ENCODE peak calls at places on chromosomes 13 and 19, in six cellular contexts. B is AG04450, N is mammary epithelial cell, K is keratinocyte, M is left ventricle myocardium inferior, G is fibroblast of pulmonary artery. Y is an unnamed sample.

GRCh38 chr13:74246398-74246975 is 112.3 kb upstream of the KLF12 start:
- DNase-seq in K (no peak), N (no peak), M (peak), G (peak), B (no peak), Y (no peak)

GRCh38 chr19:31715249-31715944 is 366.2 kb upstream of the TSHZ3 start:
- DNase-seq in B (no peak), K (no peak), M (no peak), G (peak), N (no peak), Y (no peak)

GRCh38 chr19:34556500-34556899 is 74.9 kb downstream of the WTIP start:
- DNase-seq in N (peak), M (no peak), G (peak), K (no peak), B (no peak), Y (no peak)

GRCh38 chr19:43527860-43528622 is 1.0 kb upstream of the ETHE1 start:
- DNase-seq in G (no peak), K (no peak), B (no peak), N (peak), M (no peak), Y (no peak)

GRCh38 chr19:52494518-52494917 is 33.0 kb upstream of the ZNF808 start:
- DNase-seq in M (no peak), K (no peak), N (no peak), B (no peak), G (no peak), Y (no peak)

GRCh38 chr13:40330950-40331349 is 335.5 kb downstream of the FOXO1 start:
- DNase-seq in N (peak), K (no peak), G (no peak), B (no peak), M (no peak), Y (peak)

GRCh38 chr19:54606891-54607781 is 13.7 kb downstream of the LILRA1 start:
- DNase-seq in M (no peak), K (no peak), N (no peak), B (no peak), G (no peak), Y (no peak)

GRCh38 chr19:510606-511100 is 3.4 kb downstream of the TPGS1 start:
- DNase-seq in G (peak), B (peak), N (peak), K (peak), M (peak), Y (peak)

GRCh38 chr19:40803857-40804782 is 5.1 kb downstream of the EGLN2 start:
- DNase-seq in N (no peak), M (peak), G (no peak), K (no peak), B (no peak), Y (no peak)

GRCh38 chr13:111241862-111242261 is 78.6 kb upstream of the TEX29 start:
- DNase-seq in M (no peak), K (no peak), G (no peak), B (no peak), N (no peak), Y (no peak)

GRCh38 chr19:38277549-38277948 is 13.2 kb downstream of the SPINT2 start:
- DNase-seq in G (peak), M (no peak), K (no peak), N (peak), B (no peak), Y (peak)

GRCh38 chr13:90640976-90641375 is 706.5 kb upstream of the MIR17HG start:
- DNase-seq in B (no peak), M (no peak), G (peak), K (no peak), N (peak), Y (peak)

GRCh38 chr19:4097501-4097900 is 26.4 kb downstream of the MAP2K2 start:
- DNase-seq in K (no peak), B (no peak), M (peak), N (no peak), G (no peak), Y (no peak)

GRCh38 chr19:17553256-17553655 is 2.2 kb upstream of the COLGALT1 start:
- DNase-seq in N (peak), B (peak), G (peak), K (no peak), M (peak), Y (peak)

GRCh38 chr19:4264812-4265211 is 14.3 kb upstream of the SHD start:
- DNase-seq in M (no peak), B (no peak), N (no peak), G (no peak), K (no peak), Y (no peak)

GRCh38 chr19:13873776-13874515 is 3.0 kb upstream of the NANOS3 start:
- DNase-seq in M (no peak), K (no peak), N (no peak), B (no peak), G (no peak), Y (no peak)

GRCh38 chr13:114047358-114047881 is 73.5 kb upstream of the C13orf46 start:
- DNase-seq in N (no peak), K (no peak), G (no peak), M (no peak), B (no peak), Y (no peak)

GRCh38 chr19:858868-859843 is at the start of gene CFD:
- DNase-seq in G (no peak), N (no peak), M (peak), K (no peak), B (no peak), Y (no peak)

GRCh38 chr13:110298566-110299321 is 8.2 kb downstream of the COL4A1 start:
- DNase-seq in M (no peak), B (no peak), N (no peak), G (peak), K (no peak), Y (no peak)

GRCh38 chr19:641702-642101 is 2.0 kb downstream of the FGF22 start:
- DNase-seq in B (no peak), K (no peak), M (no peak), N (no peak), G (no peak), Y (no peak)

GRCh38 chr19:2221918-2222317 is 14.2 kb downstream of the PLEKHJ1 start:
- DNase-seq in B (no peak), M (no peak), G (no peak), N (no peak), K (no peak), Y (no peak)

GRCh38 chr19:812049-812816 is 9.5 kb downstream of the PLPPR3 start:
- DNase-seq in N (no peak), B (no peak), K (no peak), M (no peak), G (no peak), Y (no peak)

GRCh38 chr13:48633695-48634094 is 20.0 kb upstream of the CYSLTR2 start:
- DNase-seq in M (no peak), B (no peak), K (no peak), N (no peak), G (no peak), Y (no peak)

GRCh38 chr13:111474136-111475002 is 153.9 kb downstream of the TEX29 start:
- DNase-seq in K (no peak), M (no peak), N (peak), G (peak), B (peak), Y (peak)

GRCh38 chr19:9156304-9156703 is 16.1 kb downstream of the ZNF317 start:
- DNase-seq in K (no peak), G (no peak), B (no peak), N (no peak), M (no peak), Y (no peak)

GRCh38 chr13:46114599-46114998 is 9.8 kb upstream of the CPB2 start:
- DNase-seq in K (no peak), G (no peak), N (no peak), B (no peak), M (no peak), Y (no peak)

GRCh38 chr19:55097864-55098715 is 19.3 kb downstream of the PPP1R12C start:
- DNase-seq in B (no peak), G (no peak), M (no peak), N (no peak), K (no peak), Y (no peak)

GRCh38 chr19:46963093-46963734 is 56.4 kb upstream of the NPAS1 start:
- DNase-seq in N (no peak), G (peak), B (peak), K (no peak), M (no peak), Y (no peak)

GRCh38 chr19:674282-675151 is 1.7 kb upstream of the FSTL3 start:
- DNase-seq in N (no peak), G (no peak), B (no peak), M (peak), K (no peak), Y (no peak)

DNA sequence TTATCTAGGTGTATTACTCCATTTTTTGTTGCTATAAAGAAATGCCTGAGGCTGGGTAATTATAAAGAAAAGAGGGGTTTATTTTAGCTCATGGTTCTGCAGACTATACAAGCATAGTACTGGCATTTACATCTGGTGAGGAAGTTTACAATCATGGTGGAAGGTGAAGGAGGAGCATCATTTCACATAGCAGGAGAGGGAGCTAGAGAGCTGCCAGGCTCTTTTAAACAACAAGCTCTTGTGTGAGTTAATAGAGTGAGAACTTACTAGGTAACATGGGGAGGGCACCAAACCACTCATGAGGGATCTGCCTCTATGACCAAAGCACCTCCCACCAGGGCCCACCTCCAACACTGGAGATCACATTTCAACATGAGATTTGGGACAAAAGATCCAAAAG is 221.7 kb upstream of the GPC6 start:
- DNase-seq in K (no peak), N (peak), M (no peak), G (peak), B (no peak), Y (peak)
- TF ChIP-seq CTCF in K (peak), N (peak), M (no peak), G (peak), B (peak), Y (peak)

GRCh38 chr13:27583645-27584044 is 36.7 kb downstream of the LNX2 start:
- DNase-seq in B (no peak), N (no peak), G (peak), M (no peak), K (no peak), Y (no peak)
- H3K4me3 ChIP-seq in B (no peak), N (no peak), G (no peak), M (no peak), K (no peak), Y (no peak)

GRCh38 chr13:91647361-91647970 is 249.0 kb downstream of the GPC5 start:
- DNase-seq in K (no peak), M (no peak), N (no peak), G (peak), B (no peak), Y (no peak)
- TF ChIP-seq CTCF in K (peak), M (peak), N (peak), G (peak), B (peak), Y (no peak)

DNA sequence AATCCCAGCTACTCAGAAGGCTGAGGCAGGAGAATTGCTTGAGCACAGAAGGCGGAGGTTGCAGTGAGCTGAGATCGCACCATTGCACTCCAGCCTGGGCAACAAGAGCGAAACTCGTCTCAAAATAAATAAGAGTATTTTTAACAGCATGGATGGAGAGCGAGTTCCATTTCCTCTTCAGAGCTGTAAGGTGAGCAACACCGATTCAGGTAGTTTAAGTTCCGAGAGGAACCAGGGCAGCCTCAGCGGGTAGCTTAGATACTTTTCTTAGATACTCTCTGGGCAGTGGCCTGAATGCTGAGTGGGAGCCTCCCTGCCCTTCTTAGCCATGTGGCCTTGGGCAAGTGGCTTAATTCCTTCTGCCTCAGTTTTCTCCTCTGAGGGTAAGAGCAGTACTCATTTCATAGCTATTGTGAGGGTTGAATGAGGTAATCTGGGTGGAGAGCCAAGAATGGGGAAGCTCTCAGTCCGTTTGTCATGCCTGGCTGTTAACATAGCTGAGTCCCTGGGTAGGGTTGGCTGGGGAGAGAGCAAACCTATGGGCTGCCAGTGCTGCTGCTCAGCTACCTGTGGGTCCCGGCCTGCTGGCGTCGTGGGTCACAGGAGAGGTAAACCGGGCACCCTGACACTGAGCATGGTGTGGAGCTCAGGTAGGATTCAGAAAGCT is 4.1 kb downstream of the ATP11A start:
- DNase-seq in G (peak), N (peak), K (no peak), M (no peak), B (peak), Y (peak)
- H3K4me3 ChIP-seq in G (no peak), N (no peak), K (no peak), M (peak), B (no peak), Y (no peak)

DNA sequence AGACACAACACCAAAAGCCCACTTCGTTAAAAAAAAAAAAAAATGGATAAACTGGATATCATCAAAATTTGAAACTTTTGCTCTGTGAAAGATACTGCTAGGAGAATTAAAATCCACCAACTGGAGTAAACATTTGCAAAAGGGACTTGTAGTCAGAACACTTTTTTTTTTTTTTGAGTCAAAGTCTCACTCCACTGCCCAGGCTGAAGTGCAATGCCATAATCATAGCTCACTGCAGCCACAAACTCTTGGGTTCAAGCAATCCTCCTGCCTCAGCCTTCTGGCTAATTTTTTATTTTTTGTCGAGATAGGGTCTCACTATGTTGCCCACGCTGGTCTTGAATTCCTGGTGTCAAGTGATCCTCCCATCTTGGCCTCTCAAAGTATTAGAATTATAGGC is 9.7 kb downstream of the ELAVL1 start:
- DNase-seq in N (no peak), M (no peak), B (no peak), K (no peak), G (no peak), Y (no peak)
- TF ChIP-seq CTCF in N (no peak), M (no peak), B (no peak), K (no peak), G (no peak), Y (no peak)

DNA sequence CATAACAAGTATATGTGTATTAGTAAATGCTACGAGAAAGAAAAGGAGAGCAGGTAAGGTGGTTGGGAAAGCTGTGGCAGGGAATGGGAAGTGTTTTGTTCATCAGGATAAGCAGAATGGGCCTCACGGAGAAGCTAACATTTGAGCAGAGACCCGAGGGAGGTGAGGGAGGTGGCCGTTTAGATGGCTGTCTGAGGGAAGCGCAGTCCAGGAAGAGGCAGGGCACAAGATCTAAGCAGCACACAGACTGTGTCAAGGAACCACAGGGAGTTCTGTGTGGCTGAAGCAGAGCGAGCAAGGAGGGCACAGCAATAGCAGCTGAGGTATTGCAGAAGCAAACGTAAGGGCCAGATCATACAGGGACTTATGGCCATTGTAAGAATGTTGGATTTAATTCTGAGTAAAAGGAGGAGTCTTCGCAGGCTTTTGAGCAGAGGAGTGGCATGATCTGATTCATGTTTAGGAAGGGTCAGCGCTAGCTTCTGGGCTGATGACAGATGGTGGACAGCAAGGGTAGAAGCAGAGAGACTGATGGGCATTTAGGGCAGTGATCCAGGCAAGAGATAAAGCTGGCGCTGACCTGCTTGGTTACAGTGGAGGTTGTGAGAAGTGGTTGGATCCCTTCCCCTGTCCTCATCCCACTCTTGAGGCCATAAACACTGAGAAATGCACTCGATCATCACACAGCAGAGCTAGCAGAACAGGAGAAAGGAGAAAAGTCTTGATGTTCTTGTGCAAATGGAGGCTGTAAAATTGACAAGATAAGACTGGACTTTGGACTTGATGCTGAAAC is 199.9 kb downstream of the LACC1 start:
- DNase-seq in N (no peak), K (no peak), G (no peak), M (no peak), B (no peak), Y (no peak)
- H3K4me3 ChIP-seq in N (no peak), K (no peak), G (no peak), M (no peak), B (no peak), Y (no peak)

GRCh38 chr13:64471916-64472315 is 2758.2 kb downstream of the PCDH9 start:
- DNase-seq in M (no peak), G (peak), K (no peak), N (peak), B (peak), Y (peak)
- TF ChIP-seq CTCF in M (no peak), G (peak), K (peak), N (peak), B (peak), Y (peak)

DNA sequence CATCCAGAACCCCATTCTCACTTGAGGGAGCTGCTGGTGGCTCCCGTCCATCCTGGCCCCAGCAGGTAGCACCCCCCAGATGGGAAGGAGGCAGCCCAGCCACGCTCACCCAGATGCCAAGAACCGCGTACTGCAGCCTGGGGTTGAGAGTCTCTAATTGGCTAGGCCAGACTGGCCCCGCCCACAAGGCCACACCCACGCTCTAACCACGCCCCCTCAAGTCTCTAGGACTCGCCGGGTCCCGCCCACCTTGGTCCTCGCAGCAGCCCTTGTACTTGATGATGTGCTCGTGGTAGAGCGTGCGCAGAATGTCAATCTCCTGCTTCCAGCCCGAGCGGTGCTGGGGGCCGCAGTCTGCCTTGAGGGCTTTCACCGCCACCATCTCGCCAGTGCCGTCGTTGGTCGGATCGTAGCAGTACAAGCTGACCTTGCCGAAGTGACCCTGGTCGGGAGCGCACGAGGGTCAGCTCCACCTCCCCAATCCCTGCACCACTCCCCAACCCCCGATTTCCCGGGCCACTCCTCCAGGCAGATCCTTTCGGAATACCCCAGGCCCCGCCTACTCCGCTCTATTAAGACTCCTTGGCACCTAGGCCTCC is 14.5 kb upstream of the ICAM3 start:
- DNase-seq in G (peak), K (no peak), N (no peak), M (peak), B (no peak), Y (no peak)
- H3K4me3 ChIP-seq in G (no peak), K (no peak), N (no peak), M (peak), B (no peak), Y (no peak)

DNA sequence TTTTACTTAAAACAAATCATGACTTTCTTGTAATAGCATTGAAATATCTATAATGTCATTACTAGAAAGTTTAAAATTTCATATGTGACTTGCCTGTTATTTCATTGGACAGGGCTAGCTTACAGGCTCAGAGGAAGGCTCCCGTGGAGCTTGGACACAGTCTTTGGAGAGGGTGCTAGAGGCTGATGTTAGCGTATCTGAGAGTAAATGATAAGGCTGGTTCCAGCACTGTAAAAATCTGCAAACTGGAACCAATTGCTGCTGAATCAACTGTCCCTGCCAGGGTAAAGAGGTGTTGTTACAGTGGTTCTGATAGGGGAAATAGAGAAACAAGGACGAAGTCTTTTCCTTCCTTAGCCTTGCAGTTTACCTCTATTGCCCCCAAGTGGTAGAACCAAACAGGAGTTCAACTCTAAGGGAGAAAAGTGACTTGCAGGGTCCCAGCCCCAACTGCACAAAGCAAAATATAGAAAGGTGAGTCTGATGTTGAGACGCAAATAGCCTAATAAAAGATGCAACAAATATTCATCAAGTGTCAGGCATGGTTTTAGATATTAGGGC is 901.7 kb downstream of the DIAPH3 start:
- DNase-seq in N (no peak), B (no peak), G (peak), M (no peak), K (no peak), Y (no peak)
- TF ChIP-seq CTCF in N (peak), B (peak), G (peak), M (peak), K (peak), Y (no peak)